ENCODE peak calls at places on chromosomes 13 and 19, in seven cellular contexts. C is NCI-H2029 treated with DMSO at 0.1 percent for 48 hours; P is T follicular helper cell; U is stimulated activated CD4-positive, alpha-beta T cell treated with anti-CD3 and anti-CD28 coated beads, Interleukin-2, amount 100 ng/mL, for 48 hours; K is AG08395; X is GM04503; Q is psoas muscle. Z is an unnamed sample.

GRCh38 chr19:10913716-10914340 is 14.6 kb downstream of the YIPF2 start:
- DNase-seq in X (no peak), U (no peak), C (no peak), P (no peak), Q (no peak), K (no peak), Z (no peak)

GRCh38 chr13:48446454-48446853 is 33.5 kb upstream of the LPAR6 start:
- DNase-seq in C (no peak), Q (no peak), U (no peak), P (no peak), K (peak), X (no peak), Z (no peak)

GRCh38 chr13:32315255-32316029 is at the start of the genes BRCA2 and ZAR1L:
- DNase-seq in P (peak), Q (peak), K (peak), C (peak), U (peak), X (no peak), Z (peak)

GRCh38 chr19:51807111-51807701 is 12.2 kb downstream of the FPR3 start:
- DNase-seq in P (no peak), K (peak), X (no peak), Q (no peak), U (no peak), C (no peak), Z (no peak)

GRCh38 chr19:50556236-50557008 is 11.8 kb downstream of the LRRC4B start:
- DNase-seq in P (peak), X (no peak), U (peak), C (no peak), K (peak), Q (peak), Z (peak)

GRCh38 chr19:18284710-18285430 is 3.4 kb upstream of the JUND start:
- DNase-seq in X (no peak), Q (no peak), C (no peak), K (no peak), P (no peak), U (peak), Z (no peak)

GRCh38 chr13:39040206-39040605 is 1.9 kb downstream of the NHLRC3 start:
- DNase-seq in P (no peak), K (no peak), U (no peak), C (no peak), Q (no peak), X (no peak), Z (no peak)

GRCh38 chr13:109608503-109608902 is 177.9 kb downstream of the IRS2 start:
- DNase-seq in U (no peak), Q (no peak), X (no peak), K (no peak), P (no peak), C (no peak), Z (no peak)

GRCh38 chr19:30214651-30215051 is 157.5 kb upstream of the ZNF536 start:
- DNase-seq in U (no peak), P (no peak), K (peak), C (no peak), Q (no peak), X (no peak), Z (no peak)

GRCh38 chr19:44570984-44571684 is 41.7 kb upstream of the CEACAM20 start:
- DNase-seq in P (peak), Q (no peak), U (peak), K (peak), X (peak), C (peak), Z (peak)

GRCh38 chr19:12656899-12657571 is 9.5 kb downstream of the MAN2B1 start:
- DNase-seq in K (no peak), P (no peak), Q (no peak), X (no peak), U (peak), C (no peak), Z (no peak)

GRCh38 chr19:2888739-2889224 is 11.9 kb upstream of the ZNF57 start:
- DNase-seq in X (no peak), C (peak), U (no peak), K (no peak), Q (peak), P (peak), Z (no peak)

GRCh38 chr13:28539625-28540286 is 44.8 kb upstream of the FLT1 start:
- DNase-seq in K (no peak), C (no peak), X (no peak), P (no peak), U (no peak), Q (no peak), Z (no peak)

GRCh38 chr19:40594251-40594650 is 6.9 kb upstream of the LTBP4 start:
- DNase-seq in U (no peak), X (no peak), K (peak), P (no peak), Q (no peak), C (no peak), Z (no peak)

Z was measured in neural crest cell.